ENCODE peak calls at places on chromosomes 1 and 21, in ten cellular contexts. One of them, this sample, is unnamed.

GRCh38 chr21:41933259-41934079 is 20.3 kb downstream of the C2CD2 start:
- DNase-seq in GM23248: peak; percentile 80
- DNase-seq in SJCRH30: no peak
- DNase-seq in left ventricle myocardium inferior: no peak
- DNase-seq in WERI-Rb-1: no peak
- DNase-seq in PC-3: peak; percentile 85
- DNase-seq in Karpas-422: no peak
- DNase-seq in left lung: peak; percentile 36
- DNase-seq in spleen: peak; percentile 75
- DNase-seq in ovary: peak; percentile 54
- DNase-seq in this sample: no peak

GRCh38 chr1:155127672-155128468 is at the start of gene EFNA1:
- DNase-seq in GM23248: peak; percentile 65
- DNase-seq in SJCRH30: peak; percentile 57
- DNase-seq in left ventricle myocardium inferior: peak; percentile 75
- DNase-seq in WERI-Rb-1: peak; percentile 77
- DNase-seq in PC-3: peak; percentile 74
- DNase-seq in Karpas-422: no peak
- DNase-seq in left lung: peak; percentile 72
- DNase-seq in spleen: peak; percentile 83
- DNase-seq in ovary: peak; percentile 63
- DNase-seq in this sample: no peak

GRCh38 chr1:88737338-88737927 is 53.4 kb downstream of the PKN2 start:
- DNase-seq in GM23248: no peak
- DNase-seq in SJCRH30: no peak
- DNase-seq in left ventricle myocardium inferior: no peak
- DNase-seq in WERI-Rb-1: no peak
- DNase-seq in PC-3: no peak
- DNase-seq in Karpas-422: no peak
- DNase-seq in left lung: no peak
- DNase-seq in spleen: no peak
- DNase-seq in ovary: no peak
- DNase-seq in this sample: no peak

GRCh38 chr1:51264470-51264869 is 28.4 kb downstream of the RNF11 start:
- DNase-seq in GM23248: peak; percentile 92
- DNase-seq in SJCRH30: peak; percentile 77
- DNase-seq in left ventricle myocardium inferior: no peak
- DNase-seq in WERI-Rb-1: no peak
- DNase-seq in PC-3: peak; percentile 82
- DNase-seq in Karpas-422: no peak
- DNase-seq in left lung: no peak
- DNase-seq in spleen: no peak
- DNase-seq in ovary: no peak
- DNase-seq in this sample: no peak

GRCh38 chr1:181568736-181569135 is 85.4 kb downstream of the CACNA1E start:
- DNase-seq in GM23248: no peak
- DNase-seq in SJCRH30: no peak
- DNase-seq in left ventricle myocardium inferior: no peak
- DNase-seq in WERI-Rb-1: no peak
- DNase-seq in PC-3: no peak
- DNase-seq in Karpas-422: no peak
- DNase-seq in left lung: no peak
- DNase-seq in spleen: no peak
- DNase-seq in ovary: no peak
- DNase-seq in this sample: no peak

GRCh38 chr1:43536196-43536863 is 5.6 kb downstream of the PTPRF start:
- DNase-seq in GM23248: no peak
- DNase-seq in SJCRH30: no peak
- DNase-seq in left ventricle myocardium inferior: no peak
- DNase-seq in WERI-Rb-1: no peak
- DNase-seq in PC-3: peak; percentile 88
- DNase-seq in Karpas-422: no peak
- DNase-seq in left lung: no peak
- DNase-seq in spleen: peak; percentile 47
- DNase-seq in ovary: peak; percentile 10
- DNase-seq in this sample: no peak

GRCh38 chr1:172870901-172871606 is 179.7 kb downstream of the TNFSF18 start:
- DNase-seq in GM23248: peak; percentile 48
- DNase-seq in SJCRH30: no peak
- DNase-seq in left ventricle myocardium inferior: no peak
- DNase-seq in WERI-Rb-1: no peak
- DNase-seq in PC-3: peak; percentile 79
- DNase-seq in Karpas-422: no peak
- DNase-seq in left lung: no peak
- DNase-seq in spleen: no peak
- DNase-seq in ovary: no peak
- DNase-seq in this sample: no peak

GRCh38 chr1:89896105-89896942 is 75.5 kb downstream of the LRRC8D start:
- DNase-seq in GM23248: no peak
- DNase-seq in SJCRH30: no peak
- DNase-seq in left ventricle myocardium inferior: no peak
- DNase-seq in WERI-Rb-1: no peak
- DNase-seq in PC-3: no peak
- DNase-seq in Karpas-422: no peak
- DNase-seq in left lung: no peak
- DNase-seq in spleen: no peak
- DNase-seq in ovary: no peak
- DNase-seq in this sample: no peak

GRCh38 chr1:153768316-153769126 is 6.7 kb upstream of the SLC27A3 start:
- DNase-seq in GM23248: no peak
- DNase-seq in SJCRH30: no peak
- DNase-seq in left ventricle myocardium inferior: no peak
- DNase-seq in WERI-Rb-1: no peak
- DNase-seq in PC-3: no peak
- DNase-seq in Karpas-422: no peak
- DNase-seq in left lung: peak; percentile 56
- DNase-seq in spleen: peak; percentile 24
- DNase-seq in ovary: no peak
- DNase-seq in this sample: no peak

GRCh38 chr1:153773004-153773921 is 1.9 kb upstream of the SLC27A3 start:
- DNase-seq in GM23248: peak; percentile 15
- DNase-seq in SJCRH30: no peak
- DNase-seq in left ventricle myocardium inferior: no peak
- DNase-seq in WERI-Rb-1: no peak
- DNase-seq in PC-3: no peak
- DNase-seq in Karpas-422: no peak
- DNase-seq in left lung: no peak
- DNase-seq in spleen: peak; percentile 63
- DNase-seq in ovary: no peak
- DNase-seq in this sample: no peak

GRCh38 chr1:153771241-153771640 is 4.0 kb upstream of the SLC27A3 start:
- DNase-seq in GM23248: no peak
- DNase-seq in SJCRH30: no peak
- DNase-seq in left ventricle myocardium inferior: no peak
- DNase-seq in WERI-Rb-1: peak; percentile 39
- DNase-seq in PC-3: no peak
- DNase-seq in Karpas-422: no peak
- DNase-seq in left lung: no peak
- DNase-seq in spleen: peak; percentile 20
- DNase-seq in ovary: no peak
- DNase-seq in this sample: no peak

GRCh38 chr1:153771841-153772593 is 3.2 kb upstream of the SLC27A3 start:
- DNase-seq in GM23248: no peak
- DNase-seq in SJCRH30: peak; percentile 46
- DNase-seq in left ventricle myocardium inferior: no peak
- DNase-seq in WERI-Rb-1: peak; percentile 85
- DNase-seq in PC-3: no peak
- DNase-seq in Karpas-422: peak; percentile 64
- DNase-seq in left lung: no peak
- DNase-seq in spleen: peak; percentile 72
- DNase-seq in ovary: peak; percentile 62
- DNase-seq in this sample: no peak

DNA sequence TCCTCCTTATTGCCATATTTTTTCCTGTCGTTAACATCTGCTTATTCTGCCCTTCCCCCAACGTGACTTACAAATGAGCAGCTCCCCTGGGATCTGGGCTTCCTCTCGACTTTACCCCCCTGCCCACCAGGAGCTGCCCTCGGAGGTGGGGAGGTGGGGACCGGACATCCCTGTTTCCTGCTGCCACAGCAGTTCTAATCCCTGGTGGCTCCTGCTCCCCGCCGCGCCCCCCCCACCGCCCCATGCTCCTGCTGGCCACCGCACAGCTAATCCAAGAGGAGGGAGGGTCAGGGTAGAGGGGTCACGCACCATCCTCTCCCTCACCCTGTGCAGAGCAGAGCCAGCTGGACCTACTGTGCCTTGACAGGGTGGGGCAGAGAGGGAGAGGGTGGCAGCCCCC is 4.4 kb upstream of the SLC27A3 start:
- DNase-seq in GM23248: no peak
- DNase-seq in SJCRH30: no peak
- DNase-seq in left ventricle myocardium inferior: peak; percentile 49
- DNase-seq in WERI-Rb-1: peak; percentile 86
- DNase-seq in PC-3: no peak
- DNase-seq in Karpas-422: no peak
- DNase-seq in left lung: no peak
- DNase-seq in spleen: peak; percentile 58
- DNase-seq in ovary: no peak
- DNase-seq in this sample: no peak
- H3K27ac ChIP-seq in GM23248: no peak overlapping the region
- H3K27ac ChIP-seq in SJCRH30: no peak overlapping the region
- H3K27ac ChIP-seq in left ventricle myocardium inferior: peak overlapping the region; percentile 92
- H3K27ac ChIP-seq in WERI-Rb-1: peak overlapping the region; percentile 60
- H3K27ac ChIP-seq in PC-3: no peak overlapping the region
- H3K27ac ChIP-seq in Karpas-422: no peak overlapping the region
- H3K27ac ChIP-seq in left lung: peak overlapping the region; percentile 60
- H3K27ac ChIP-seq in spleen: no peak overlapping the region
- H3K27ac ChIP-seq in ovary: peak overlapping the region; percentile 62
- H3K27ac ChIP-seq in this sample: no peak overlapping the region

DNA sequence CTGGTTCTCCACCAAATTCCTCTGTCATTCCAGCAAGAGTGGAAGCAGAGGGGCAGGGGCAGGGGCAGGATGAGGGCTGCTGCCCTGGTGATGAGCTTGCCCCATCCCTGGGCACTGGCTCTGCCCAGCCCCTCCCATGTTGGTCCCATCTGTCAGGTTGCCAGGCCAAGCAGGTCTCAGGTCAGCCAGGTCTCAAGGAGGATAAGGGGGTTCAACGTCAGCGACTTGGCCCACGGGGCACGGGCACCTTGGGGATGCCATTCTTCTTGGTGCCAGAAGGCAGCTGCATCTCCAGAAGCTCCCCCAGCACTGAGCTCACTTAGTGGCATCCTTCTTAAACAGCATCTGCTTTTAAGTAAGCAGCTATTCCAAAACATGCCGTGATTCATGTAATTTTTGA is 133.1 kb downstream of the AJAP1 start:
- DNase-seq in GM23248: no peak
- DNase-seq in SJCRH30: no peak
- DNase-seq in left ventricle myocardium inferior: no peak
- DNase-seq in WERI-Rb-1: no peak
- DNase-seq in PC-3: no peak
- DNase-seq in Karpas-422: no peak
- DNase-seq in left lung: no peak
- DNase-seq in spleen: no peak
- DNase-seq in ovary: no peak
- DNase-seq in this sample: no peak
- H3K27ac ChIP-seq in GM23248: no peak overlapping the region
- H3K27ac ChIP-seq in SJCRH30: no peak overlapping the region
- H3K27ac ChIP-seq in left ventricle myocardium inferior: no peak overlapping the region
- H3K27ac ChIP-seq in WERI-Rb-1: no peak overlapping the region
- H3K27ac ChIP-seq in PC-3: no peak overlapping the region
- H3K27ac ChIP-seq in Karpas-422: no peak overlapping the region
- H3K27ac ChIP-seq in left lung: no peak overlapping the region
- H3K27ac ChIP-seq in spleen: no peak overlapping the region
- H3K27ac ChIP-seq in ovary: no peak overlapping the region
- H3K27ac ChIP-seq in this sample: no peak overlapping the region

GRCh38 chr1:3483801-3484444 is 29.5 kb downstream of the ARHGEF16 start:
- DNase-seq in GM23248: peak; percentile 53
- DNase-seq in SJCRH30: peak; percentile 66
- DNase-seq in left ventricle myocardium inferior: no peak
- DNase-seq in WERI-Rb-1: peak; percentile 71
- DNase-seq in PC-3: peak; percentile 69
- DNase-seq in Karpas-422: peak; percentile 69
- DNase-seq in left lung: no peak
- DNase-seq in spleen: no peak
- DNase-seq in ovary: no peak
- DNase-seq in this sample: no peak

GRCh38 chr1:3485016-3485415 is 30.6 kb downstream of the ARHGEF16 start:
- DNase-seq in GM23248: no peak
- DNase-seq in SJCRH30: no peak
- DNase-seq in left ventricle myocardium inferior: no peak
- DNase-seq in WERI-Rb-1: no peak
- DNase-seq in PC-3: no peak
- DNase-seq in Karpas-422: no peak
- DNase-seq in left lung: no peak
- DNase-seq in spleen: no peak
- DNase-seq in ovary: no peak
- DNase-seq in this sample: no peak

GRCh38 chr1:3481836-3482589 is 27.5 kb downstream of the ARHGEF16 start:
- DNase-seq in GM23248: peak; percentile 66
- DNase-seq in SJCRH30: no peak
- DNase-seq in left ventricle myocardium inferior: no peak
- DNase-seq in WERI-Rb-1: no peak
- DNase-seq in PC-3: peak; percentile 83
- DNase-seq in Karpas-422: peak; percentile 57
- DNase-seq in left lung: no peak
- DNase-seq in spleen: no peak
- DNase-seq in ovary: no peak
- DNase-seq in this sample: no peak

GRCh38 chr1:3482590-3482899 is 28.1 kb downstream of the ARHGEF16 start:
- DNase-seq in GM23248: no peak
- DNase-seq in SJCRH30: no peak
- DNase-seq in left ventricle myocardium inferior: no peak
- DNase-seq in WERI-Rb-1: peak; percentile 65
- DNase-seq in PC-3: no peak
- DNase-seq in Karpas-422: peak; percentile 59
- DNase-seq in left lung: no peak
- DNase-seq in spleen: no peak
- DNase-seq in ovary: no peak
- DNase-seq in this sample: no peak

GRCh38 chr1:3483380-3483779 is 28.9 kb downstream of the ARHGEF16 start:
- DNase-seq in GM23248: no peak
- DNase-seq in SJCRH30: no peak
- DNase-seq in left ventricle myocardium inferior: no peak
- DNase-seq in WERI-Rb-1: no peak
- DNase-seq in PC-3: no peak
- DNase-seq in Karpas-422: no peak
- DNase-seq in left lung: no peak
- DNase-seq in spleen: no peak
- DNase-seq in ovary: no peak
- DNase-seq in this sample: no peak
- H3K27ac ChIP-seq in GM23248: no peak overlapping the region
- H3K27ac ChIP-seq in SJCRH30: no peak overlapping the region
- H3K27ac ChIP-seq in left ventricle myocardium inferior: no peak overlapping the region
- H3K27ac ChIP-seq in WERI-Rb-1: no peak overlapping the region
- H3K27ac ChIP-seq in PC-3: peak overlapping the region; percentile 40
- H3K27ac ChIP-seq in Karpas-422: no peak overlapping the region
- H3K27ac ChIP-seq in left lung: no peak overlapping the region
- H3K27ac ChIP-seq in spleen: no peak overlapping the region
- H3K27ac ChIP-seq in ovary: no peak overlapping the region
- H3K27ac ChIP-seq in this sample: no peak overlapping the region

DNA sequence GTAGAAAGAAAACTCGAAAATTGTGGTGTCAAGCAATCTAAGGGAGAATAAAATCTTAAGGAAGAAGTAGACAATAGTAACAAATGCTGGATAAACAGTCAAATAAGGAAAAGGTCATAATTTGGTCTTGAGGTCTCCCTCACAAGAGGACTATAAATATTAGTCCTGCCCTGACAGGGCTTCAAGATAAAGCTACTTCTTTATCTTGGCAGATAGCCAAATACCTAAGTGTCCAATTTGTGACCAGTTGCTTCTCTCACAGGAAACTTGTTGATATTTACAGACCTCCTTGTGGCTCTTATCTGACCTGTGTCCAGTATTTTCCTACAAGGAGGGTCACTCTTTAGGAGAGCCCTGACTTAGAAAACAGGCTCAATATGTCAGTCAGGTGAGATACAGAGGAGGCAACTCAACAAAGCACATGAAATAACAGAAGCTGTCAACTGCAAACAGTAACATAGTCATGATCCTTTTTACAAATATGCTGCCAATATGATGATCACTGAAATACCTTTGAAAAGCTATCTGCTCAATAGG is 88.8 kb downstream of the TNNI3K start:
- DNase-seq in GM23248: no peak
- DNase-seq in SJCRH30: peak; percentile 5
- DNase-seq in left ventricle myocardium inferior: no peak
- DNase-seq in WERI-Rb-1: no peak
- DNase-seq in PC-3: no peak
- DNase-seq in Karpas-422: no peak
- DNase-seq in left lung: no peak
- DNase-seq in spleen: no peak
- DNase-seq in ovary: no peak
- DNase-seq in this sample: no peak
- H3K27ac ChIP-seq in GM23248: no peak overlapping the region
- H3K27ac ChIP-seq in SJCRH30: no peak overlapping the region
- H3K27ac ChIP-seq in left ventricle myocardium inferior: peak overlapping the region; percentile 61
- H3K27ac ChIP-seq in WERI-Rb-1: no peak overlapping the region
- H3K27ac ChIP-seq in PC-3: no peak overlapping the region
- H3K27ac ChIP-seq in Karpas-422: no peak overlapping the region
- H3K27ac ChIP-seq in left lung: no peak overlapping the region
- H3K27ac ChIP-seq in spleen: no peak overlapping the region
- H3K27ac ChIP-seq in ovary: no peak overlapping the region
- H3K27ac ChIP-seq in this sample: no peak overlapping the region

This sample was measured in effector memory CD4-positive, alpha-beta T cell.